ENCODE peak calls at places on chromosomes 13 and 19, in four cellular contexts. U is brain microvascular endothelial cell; P is CD8-positive, alpha-beta T cell; B is hepatocyte. F is an unnamed sample.

GRCh38 chr19:35673121-35673804 is 6.9 kb downstream of the UPK1A start:
- DNase-seq in B (peak; percentile 62), P (no peak), U (peak; percentile 59), F (peak; percentile 79)

GRCh38 chr19:51163257-51163656 is 21.2 kb downstream of the SIGLEC7 start:
- DNase-seq in U (no peak), P (no peak), B (no peak), F (no peak)

GRCh38 chr19:39924389-39924788 is 10.0 kb downstream of the FCGBP start:
- DNase-seq in U (no peak), B (no peak), P (no peak), F (no peak)

GRCh38 chr19:35269425-35270117 is 809 bp downstream of the USF2 start:
- DNase-seq in P (peak; percentile 57), B (peak; percentile 93), U (peak; percentile 60), F (peak; percentile 95)

GRCh38 chr19:44677019-44677809 is 5.9 kb downstream of the CEACAM19 start:
- DNase-seq in B (peak; percentile 50), U (peak; percentile 77), P (no peak), F (no peak)

GRCh38 chr19:44961821-44962220 is 6.6 kb downstream of the CLPTM1 start:
- DNase-seq in B (no peak), P (no peak), U (no peak), F (no peak)

GRCh38 chr13:27172495-27172842 is 858 bp upstream of the USP12 start:
- DNase-seq in B (no peak), U (peak; percentile 58), P (no peak), F (peak; percentile 24)

GRCh38 chr19:38506723-38507550 is 73.4 kb downstream of the RYR1 start:
- DNase-seq in U (peak; percentile 35), B (peak; percentile 44), P (peak; percentile 72), F (peak; percentile 91)

GRCh38 chr13:63124863-63125262 is 1709.2 kb upstream of the PCDH20 start:
- DNase-seq in U (no peak), B (peak; percentile 17), P (no peak), F (no peak)
- TF ChIP-seq CTCF in U (no peak), B (peak; percentile 69), P (no peak), F (no peak)

GRCh38 chr13:96960379-96960778 is 33.9 kb downstream of the OXGR1 start:
- DNase-seq in P (no peak), B (no peak), U (no peak), F (no peak)

GRCh38 chr13:96963786-96964475 is 30.3 kb downstream of the OXGR1 start:
- DNase-seq in B (no peak), P (no peak), U (no peak), F (no peak)

GRCh38 chr13:96952592-96952991 is 41.7 kb downstream of the OXGR1 start:
- DNase-seq in B (no peak), P (no peak), U (no peak), F (no peak)

GRCh38 chr13:96958286-96958891 is 35.9 kb downstream of the OXGR1 start:
- DNase-seq in P (no peak), U (peak; percentile 40), B (peak; percentile 76), F (peak; percentile 13)
- TF ChIP-seq CTCF in P (no peak), U (peak; percentile 73), B (peak; percentile 76), F (peak; percentile 70)

GRCh38 chr19:58451358-58452101 is at the start of gene ZNF324B:
- DNase-seq in B (peak; percentile 97), P (peak; percentile 92), U (peak; percentile 95), F (peak; percentile 97)
- TF ChIP-seq CTCF in B (no peak), P (no peak), U (no peak), F (no peak)

DNA sequence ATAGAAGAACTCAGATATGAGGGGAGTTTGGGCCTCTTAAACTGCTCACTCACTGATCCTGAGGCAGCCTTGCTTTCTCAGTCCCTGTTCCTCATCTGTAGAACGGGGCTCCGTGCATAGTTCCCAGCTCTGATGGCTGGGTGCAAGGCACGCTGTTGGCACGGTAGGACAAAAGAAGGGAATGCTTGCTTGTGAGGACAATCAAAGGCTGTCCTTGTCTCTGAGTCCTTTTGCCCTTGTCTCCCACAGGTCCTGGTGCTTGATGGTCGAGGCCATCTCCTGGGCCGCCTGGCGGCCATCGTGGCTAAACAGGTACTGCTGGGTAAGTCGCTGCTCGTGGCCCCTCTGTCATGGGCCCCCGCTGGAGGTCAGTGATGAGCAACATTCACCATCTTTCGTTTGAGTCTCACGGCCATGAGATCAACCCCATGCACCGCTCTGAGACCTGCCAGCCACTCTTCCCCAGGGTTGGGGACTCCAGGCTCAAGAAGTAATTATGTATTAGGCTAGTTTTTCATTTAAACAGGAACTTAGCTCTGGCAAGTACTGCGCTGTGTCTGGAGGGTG is 2.3 kb downstream of the RPL13A start:
- DNase-seq in B (no peak), P (no peak), U (no peak), F (no peak)
- TF ChIP-seq CTCF in B (no peak), P (no peak), U (no peak), F (peak; percentile 27)

F was measured in GM20000.